ENCODE peak calls at places on chromosomes 6 and 20, in seven cellular contexts. M is cardiac fibroblast; H is mammary epithelial cell; B is CD8-positive, alpha-beta T cell; T is omental fat pad; Z is PC-3; J is BJ. X is an unnamed sample.

GRCh38 chr20:4691753-4692152 is 30.0 kb upstream of the PRND start:
- DNase-seq in T (no peak), H (no peak), J (no peak), M (no peak), Z (peak), B (no peak), X (no peak)

GRCh38 chr20:496126-496696 is 33.9 kb upstream of the TBC1D20 start:
- DNase-seq in J (no peak), B (no peak), T (no peak), M (peak), H (no peak), Z (peak), X (no peak)

GRCh38 chr6:137928286-137928685 is 61.2 kb downstream of the TNFAIP3 start:
- DNase-seq in Z (no peak), J (no peak), B (no peak), T (no peak), M (no peak), H (no peak), X (no peak)

GRCh38 chr6:138001750-138002349 is 105.4 kb downstream of the PERP start:
- DNase-seq in J (no peak), Z (peak), B (peak), M (peak), H (peak), T (peak), X (peak)

GRCh38 chr20:51533291-51534172 is 9.0 kb downstream of the NFATC2 start:
- DNase-seq in Z (peak), J (no peak), M (peak), B (no peak), T (no peak), H (peak), X (peak)

GRCh38 chr6:38215225-38215624 is 395.7 kb downstream of the ZFAND3 start:
- DNase-seq in B (no peak), J (no peak), T (no peak), M (no peak), Z (no peak), H (no peak), X (peak)

GRCh38 chr20:50146214-50146613 is 7.3 kb downstream of the PEDS1 start:
- DNase-seq in J (no peak), Z (no peak), B (no peak), M (no peak), H (no peak), T (no peak), X (no peak)

GRCh38 chr20:60477958-60478357 is 519.7 kb downstream of the CDH26 start:
- DNase-seq in H (no peak), J (no peak), M (no peak), T (no peak), Z (no peak), B (no peak), X (no peak)

GRCh38 chr20:462199-462991 is at the start of gene TBC1D20:
- DNase-seq in J (no peak), H (peak), M (peak), B (peak), Z (peak), T (peak), X (peak)

GRCh38 chr6:11236351-11236750 is 3.9 kb upstream of the NEDD9 start:
- DNase-seq in J (no peak), H (no peak), M (no peak), B (no peak), T (no peak), Z (no peak), X (no peak)

GRCh38 chr6:168007592-168008338 is 10.3 kb downstream of the KIF25 start:
- DNase-seq in H (peak), T (no peak), J (peak), B (no peak), Z (peak), M (peak), X (no peak)

GRCh38 chr20:43459022-43459942 is 1.6 kb downstream of the SRSF6 start:
- DNase-seq in B (no peak), M (peak), H (peak), T (no peak), Z (no peak), J (no peak), X (no peak)

GRCh38 chr20:18831830-18832229 is 18.2 kb downstream of the SCP2D1 start:
- DNase-seq in B (no peak), Z (peak), M (peak), T (no peak), H (no peak), J (no peak), X (no peak)

GRCh38 chr20:36482044-36482473 is 59.3 kb upstream of the MYL9 start:
- DNase-seq in B (no peak), J (no peak), Z (no peak), M (no peak), T (no peak), H (no peak), X (no peak)

GRCh38 chr6:137811912-137812553 is 55.0 kb upstream of the TNFAIP3 start:
- DNase-seq in J (no peak), B (no peak), M (no peak), H (no peak), Z (no peak), T (no peak), X (no peak)

GRCh38 chr20:37223053-37223452 is 38.6 kb downstream of the GHRH start:
- DNase-seq in Z (peak), B (no peak), M (peak), H (peak), T (no peak), J (peak), X (no peak)

GRCh38 chr6:134517145-134517658 is 199.3 kb upstream of the SGK1 start:
- DNase-seq in Z (peak), M (peak), T (peak), J (peak), B (no peak), H (peak), X (peak)

GRCh38 chr6:111767752-111768430 is 105.4 kb downstream of the FYN start:
- DNase-seq in J (no peak), T (no peak), H (no peak), B (no peak), M (no peak), Z (no peak), X (no peak)

GRCh38 chr6:148223424-148223842 is 119.2 kb upstream of the SASH1 start:
- DNase-seq in Z (peak), T (no peak), B (no peak), J (peak), M (peak), H (peak), X (no peak)

GRCh38 chr6:139115980-139116758 is 18.7 kb upstream of the HECA start:
- DNase-seq in Z (no peak), M (no peak), H (no peak), T (no peak), B (no peak), J (no peak), X (no peak)

GRCh38 chr6:153312633-153313032 is 181.6 kb upstream of the RGS17 start:
- DNase-seq in Z (peak), B (no peak), J (no peak), H (peak), M (peak), T (no peak), X (peak)

GRCh38 chr20:19683168-19683567 is 74.9 kb upstream of the RIN2 start:
- DNase-seq in Z (no peak), B (no peak), H (no peak), T (no peak), M (no peak), J (no peak), X (no peak)

GRCh38 chr6:125808060-125808459 is 17.3 kb downstream of the NCOA7 start:
- DNase-seq in B (no peak), H (no peak), J (no peak), T (no peak), Z (no peak), M (no peak), X (no peak)

GRCh38 chr20:7841291-7841966 is 98.8 kb downstream of the HAO1 start:
- DNase-seq in Z (peak), B (no peak), J (no peak), H (peak), T (no peak), M (peak), X (no peak)

GRCh38 chr6:20751293-20751946 is 217.2 kb downstream of the CDKAL1 start:
- DNase-seq in J (peak), B (no peak), T (no peak), H (no peak), M (no peak), Z (no peak), X (no peak)

GRCh38 chr6:37456126-37456525 is 23.1 kb downstream of the CMTR1 start:
- DNase-seq in T (no peak), M (peak), B (no peak), H (peak), Z (peak), J (peak), X (no peak)

GRCh38 chr6:142240203-142240602 is 61.6 kb upstream of the ADGRG6 start:
- DNase-seq in M (no peak), H (no peak), B (no peak), J (no peak), Z (no peak), T (no peak), X (no peak)

GRCh38 chr6:7107578-7108195 is at the start of gene RREB1:
- DNase-seq in Z (peak), B (peak), M (peak), H (peak), J (no peak), T (no peak), X (peak)

GRCh38 chr20:3509064-3509463 is 38.2 kb downstream of the ATRN start:
- DNase-seq in J (no peak), B (no peak), T (no peak), Z (no peak), M (no peak), H (no peak), X (no peak)
- TF ChIP-seq CTCF in J (no peak), B (no peak), T (no peak), Z (no peak), M (no peak), H (no peak), X (no peak)

GRCh38 chr20:63224272-63225081 is 8.5 kb upstream of the YTHDF1 start:
- DNase-seq in J (no peak), Z (peak), M (peak), T (no peak), B (no peak), H (peak), X (no peak)
- TF ChIP-seq CTCF in J (peak), Z (peak), M (peak), T (no peak), B (no peak), H (peak), X (no peak)

DNA sequence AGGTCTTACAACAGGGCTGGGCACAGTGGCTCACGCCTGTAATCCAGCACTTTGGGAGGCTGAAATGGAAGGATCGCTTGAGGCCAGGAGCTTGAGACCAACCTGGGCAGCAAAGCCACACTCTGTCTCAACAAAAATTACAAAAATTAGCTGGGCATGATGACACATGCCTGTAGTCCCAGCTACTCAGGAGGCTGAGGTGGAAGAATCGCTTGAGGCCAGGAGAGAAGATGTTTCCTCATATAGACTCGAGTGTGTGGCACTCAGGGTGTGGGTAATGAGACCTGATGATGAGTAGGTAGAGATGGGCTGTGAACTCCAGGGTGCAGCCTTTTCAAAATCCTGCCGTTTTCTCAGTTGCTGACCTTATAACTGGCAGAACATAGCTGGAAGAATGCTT is 125.3 kb upstream of the FOXO3 start:
- DNase-seq in B (no peak), T (no peak), H (peak), J (no peak), M (no peak), Z (no peak), X (no peak)
- TF ChIP-seq CTCF in B (no peak), T (no peak), H (no peak), J (no peak), M (no peak), Z (no peak), X (no peak)

GRCh38 chr6:129429953-129430352 is 280.0 kb downstream of the ARHGAP18 start:
- DNase-seq in Z (no peak), J (no peak), H (no peak), T (no peak), B (no peak), M (no peak), X (no peak)

GRCh38 chr6:129434091-129434490 is 275.9 kb downstream of the ARHGAP18 start:
- DNase-seq in J (no peak), Z (no peak), T (no peak), M (no peak), B (no peak), H (no peak), X (no peak)

DNA sequence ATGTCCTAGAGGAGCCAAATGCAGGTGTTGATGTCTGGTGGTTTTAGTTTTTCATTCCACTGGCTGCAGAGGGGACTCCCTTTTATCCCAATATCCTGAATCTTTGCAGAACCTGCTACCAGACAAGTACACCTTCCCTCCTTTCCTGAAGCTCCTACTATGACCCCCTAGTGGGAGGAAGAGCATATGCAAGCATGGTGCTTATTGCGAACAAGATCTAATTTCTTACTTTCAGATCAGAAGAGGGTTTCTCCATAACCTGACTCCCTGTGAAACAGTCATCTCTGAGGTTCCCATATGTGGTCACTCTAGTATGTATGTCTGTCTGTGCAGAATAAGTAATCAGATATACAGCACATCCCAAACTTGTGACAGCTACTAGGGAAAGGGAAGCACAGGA is 277.2 kb downstream of the ARHGAP18 start:
- DNase-seq in J (no peak), H (peak), B (no peak), Z (peak), T (no peak), M (peak), X (no peak)
- TF ChIP-seq CTCF in J (peak), H (peak), B (no peak), Z (peak), T (no peak), M (peak), X (peak)

X was measured in glutamatergic neuron.